ENCODE peak calls at places on chromosomes 5 and 9, in six cellular contexts. Q, V, U, K, C and W are unnamed samples.
A peak's percentile ranks its signal among the peaks of the same experiment; 100 is the strongest.

GRCh38 chr9:77507212-77507961 is 140.7 kb downstream of the GNA14 start:
- DNase-seq in K (no peak), Q (peak; percentile 65), C (peak; percentile 35), V (no peak), U (no peak), W (no peak)

GRCh38 chr5:9361835-9362234 is 184.0 kb downstream of the SEMA5A start:
- DNase-seq in V (no peak), C (peak; percentile 22), U (peak; percentile 69), Q (peak; percentile 39), K (peak; percentile 80), W (peak; percentile 63)

GRCh38 chr9:111949919-111950318 is 53.3 kb downstream of the UGCG start:
- DNase-seq in K (no peak), Q (peak; percentile 70), V (no peak), C (no peak), U (no peak), W (no peak)

GRCh38 chr9:120866651-120867050 is 10.3 kb downstream of the PHF19 start:
- DNase-seq in U (no peak), C (no peak), Q (no peak), V (no peak), K (no peak), W (no peak)

GRCh38 chr5:74232281-74232680 is 408.2 kb downstream of the ENC1 start:
- DNase-seq in K (no peak), V (no peak), Q (peak; percentile 97), U (no peak), C (no peak), W (no peak)

GRCh38 chr9:77018058-77019009 is 1.1 kb upstream of the FOXB2 start:
- DNase-seq in K (no peak), C (no peak), V (no peak), U (no peak), Q (no peak), W (no peak)

GRCh38 chr5:72167790-72168189 is 60.5 kb downstream of the MAP1B start:
- DNase-seq in K (peak; percentile 58), U (no peak), C (peak; percentile 66), V (no peak), Q (peak; percentile 82), W (no peak)

GRCh38 chr5:120251898-120252297 is 212.2 kb upstream of the PRR16 start:
- DNase-seq in V (no peak), K (no peak), Q (no peak), C (no peak), U (no peak), W (no peak)

GRCh38 chr9:99385814-99386279 is 163.8 kb downstream of the SEC61B start:
- DNase-seq in Q (peak; percentile 44), C (no peak), K (no peak), V (peak; percentile 68), U (no peak), W (peak; percentile 53)

GRCh38 chr5:84628918-84629317 is 244.2 kb upstream of the EDIL3 start:
- DNase-seq in C (no peak), K (no peak), Q (no peak), U (no peak), V (no peak), W (no peak)

GRCh38 chr5:80963966-80964481 is 3.9 kb downstream of the RASGRF2 start:
- DNase-seq in K (no peak), C (no peak), U (no peak), V (no peak), Q (peak; percentile 76), W (no peak)

GRCh38 chr5:93532370-93532769 is 48.6 kb downstream of the NR2F1-AS1 start:
- DNase-seq in K (peak; percentile 79), C (peak; percentile 91), Q (peak; percentile 94), V (no peak), U (no peak), W (no peak)

GRCh38 chr9:38305616-38306015 is 86.9 kb upstream of the ALDH1B1 start:
- DNase-seq in C (no peak), Q (no peak), U (no peak), K (no peak), V (no peak), W (no peak)

GRCh38 chr9:304519-305185 is 90.0 kb downstream of the DOCK8 start:
- DNase-seq in Q (no peak), U (no peak), C (no peak), K (no peak), V (no peak), W (no peak)

GRCh38 chr5:35317586-35317985 is 87.3 kb upstream of the PRLR start:
- DNase-seq in V (no peak), U (no peak), C (no peak), Q (no peak), K (no peak), W (no peak)

GRCh38 chr5:57277085-57277484 is 103.2 kb downstream of the GPBP1 start:
- DNase-seq in U (no peak), C (no peak), V (no peak), Q (peak; percentile 15), K (no peak), W (no peak)

GRCh38 chr5:135761746-135762145 is 72.7 kb upstream of the SLC25A48 start:
- DNase-seq in V (no peak), U (no peak), Q (no peak), C (no peak), K (no peak), W (no peak)

GRCh38 chr5:150517272-150518152 is 9.6 kb downstream of the NDST1 start:
- DNase-seq in C (peak; percentile 59), U (peak; percentile 82), K (peak; percentile 76), V (peak; percentile 88), Q (peak; percentile 97), W (peak; percentile 81)

GRCh38 chr5:110413856-110414255 is 312.6 kb downstream of the TMEM232 start:
- DNase-seq in C (no peak), U (no peak), Q (peak; percentile 84), K (no peak), V (no peak), W (no peak)

GRCh38 chr9:107557236-107557990 is 67.8 kb upstream of the KLF4 start:
- DNase-seq in U (no peak), Q (peak; percentile 78), K (no peak), C (no peak), V (no peak), W (no peak)

GRCh38 chr5:11452854-11453253 is 451.4 kb downstream of the CTNND2 start:
- DNase-seq in V (no peak), C (no peak), Q (peak; percentile 3), K (no peak), U (no peak), W (no peak)

GRCh38 chr5:143140492-143141231 is 262.8 kb downstream of the NR3C1 start:
- DNase-seq in V (no peak), C (no peak), Q (no peak), K (no peak), U (no peak), W (no peak)

GRCh38 chr5:56480305-56481146 is 247.4 kb upstream of the ANKRD55 start:
- DNase-seq in U (no peak), V (peak; percentile 87), Q (peak; percentile 75), C (peak; percentile 62), K (peak; percentile 82), W (peak; percentile 60)

GRCh38 chr9:108786756-108787663 is 68.8 kb downstream of the ACTL7B start:
- DNase-seq in V (no peak), C (no peak), U (no peak), Q (peak; percentile 64), K (no peak), W (no peak)

GRCh38 chr5:155021858-155022257 is 8.3 kb downstream of the KIF4B start:
- DNase-seq in K (no peak), V (no peak), Q (no peak), U (no peak), C (no peak), W (no peak)

GRCh38 chr5:26700759-26701384 is 337.5 kb downstream of the CDH9 start:
- DNase-seq in K (peak; percentile 69), V (no peak), U (peak; percentile 35), Q (peak; percentile 2), C (no peak), W (peak; percentile 70)

GRCh38 chr9:137757613-137758029 is 120.0 kb upstream of the CACNA1B start:
- DNase-seq in K (no peak), V (no peak), U (no peak), C (no peak), Q (peak; percentile 86), W (no peak)

DNA sequence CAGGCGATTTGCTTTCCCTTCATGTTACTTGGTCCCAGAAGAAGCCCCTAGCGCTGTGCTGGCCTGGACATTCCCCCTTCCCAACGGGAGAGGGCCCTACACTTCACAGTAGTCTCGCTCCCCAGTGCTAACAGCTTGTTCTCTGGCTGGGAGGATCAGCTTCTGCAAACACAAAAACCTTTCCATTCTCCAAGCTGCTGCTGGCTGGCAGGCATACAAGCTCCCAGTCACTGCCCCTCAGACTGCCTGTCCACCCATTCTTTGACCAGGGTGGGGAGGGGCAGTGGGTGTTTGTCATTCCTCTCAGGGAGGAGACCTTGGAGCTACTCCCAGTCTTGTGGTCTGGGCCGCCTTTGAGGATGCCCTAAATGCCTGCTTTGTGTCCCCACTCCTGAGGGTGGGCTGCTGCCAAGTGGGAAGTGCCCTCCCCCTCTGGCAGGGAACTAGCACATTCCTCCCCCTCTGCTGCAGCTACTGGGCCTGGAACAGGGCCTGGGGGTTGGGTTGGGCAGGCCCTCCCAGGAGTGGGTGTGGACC is 20.8 kb downstream of the ENHO start:
- DNase-seq in U (no peak), V (no peak), K (peak; percentile 95), C (peak; percentile 45), Q (peak; percentile 89), W (no peak)
- TF ChIP-seq CTCF in U (peak; percentile 3), V (no peak), K (no peak), C (no peak), Q (no peak), W (no peak)

GRCh38 chr5:116361171-116361967 is 213.3 kb downstream of the SEMA6A start:
- DNase-seq in V (peak; percentile 82), U (no peak), Q (peak; percentile 43), C (peak; percentile 30), K (peak; percentile 77), W (peak; percentile 83)
- H3K4me3 ChIP-seq in V (peak overlapping the region; percentile 7), U (no peak overlapping the region), Q (peak overlapping the region; percentile 30), C (peak overlapping the region; percentile 17), K (peak overlapping the region; percentile 40), W (peak overlapping the region; percentile 65)

GRCh38 chr9:128824911-128825310 is 4.7 kb downstream of the SPOUT1 start:
- DNase-seq in Q (no peak), C (no peak), K (no peak), U (no peak), V (no peak), W (no peak)
- H3K36me3 ChIP-seq in Q (peaks cover 28% of the 10 kb centered on the region), C (no peaks in the 10 kb centered on the region), K (no peaks in the 10 kb centered on the region), U (peaks cover 89% of the 10 kb centered on the region), V (no peaks in the 10 kb centered on the region), W (peaks cover 78% of the 10 kb centered on the region)

DNA sequence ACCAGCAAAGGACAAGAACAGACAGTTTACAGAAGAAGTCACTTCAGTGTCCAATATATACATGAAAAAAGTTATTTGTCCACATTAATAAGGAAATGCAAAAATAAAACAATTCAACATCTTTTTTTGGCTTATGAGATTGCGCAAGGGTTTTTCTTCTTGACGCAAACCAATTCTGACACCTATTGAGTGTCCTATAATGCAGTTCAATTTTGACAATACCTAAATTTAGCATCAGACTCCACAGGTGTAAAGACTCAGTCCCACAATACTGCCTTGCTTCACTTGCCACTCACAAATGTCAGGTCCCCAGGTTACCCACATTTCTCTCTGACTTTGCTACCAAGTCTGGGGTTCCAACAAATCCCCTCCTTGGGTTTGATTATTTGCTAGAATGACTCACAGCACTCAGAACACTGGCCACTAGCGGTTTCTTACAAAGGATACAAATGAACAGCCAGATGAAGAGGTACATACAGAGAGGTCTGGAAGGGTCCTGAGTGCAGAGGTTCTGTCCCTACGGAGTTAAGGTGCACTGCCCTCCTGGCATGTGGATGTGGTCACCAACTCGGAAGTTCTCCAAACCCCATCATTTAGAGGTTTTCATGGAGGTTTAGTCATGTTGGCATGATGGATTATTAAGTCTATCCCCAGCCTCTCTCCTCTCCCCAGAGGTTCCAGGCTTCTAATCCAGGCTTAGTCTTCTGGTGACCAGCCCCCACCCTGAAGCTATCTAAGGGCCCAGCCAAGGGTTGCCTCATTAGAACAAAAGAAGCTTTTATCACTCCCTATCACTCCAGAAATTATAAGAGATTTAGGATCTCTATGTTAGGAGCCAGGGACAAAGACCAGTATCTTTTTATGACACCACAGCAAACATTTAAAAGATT is 27.0 kb upstream of the SLC22A5 start:
- DNase-seq in C (no peak), U (no peak), V (no peak), K (no peak), Q (peak; percentile 13), W (no peak)
- TF ChIP-seq CTCF in C (no peak), U (no peak), V (no peak), K (no peak), Q (no peak), W (no peak)